ENCODE peak calls at places on chromosomes 13 and 19, in ten cellular contexts. F is vagina, Q is A549, Z is uterus, Y is spleen, U is H54, K is breast epithelium, W is thyroid gland, T is ovary, H is esophagus squamous epithelium. X is an unnamed sample.

GRCh38 chr19:18644144-18645034 is 7.6 kb downstream of the KLHL26 start:
- DNase-seq in F (no peak), K (peak), Q (no peak), H (no peak), T (no peak), Z (no peak), U (no peak), W (peak), Y (no peak), X (peak)

GRCh38 chr13:113122571-113123225 is at the start of gene F10:
- DNase-seq in F (no peak), Z (peak), K (no peak), W (no peak), Y (peak), U (peak), Q (peak), T (peak), H (no peak), X (no peak)

GRCh38 chr19:39405930-39406655 is 554 bp upstream of the ZFP36 start:
- DNase-seq in Z (no peak), Q (no peak), Y (peak), T (no peak), W (no peak), H (peak), U (no peak), K (peak), F (no peak), X (peak)

GRCh38 chr19:10299545-10300458 is 9.8 kb downstream of the ZGLP1 start:
- DNase-seq in H (no peak), F (peak), Y (no peak), T (no peak), Z (no peak), W (no peak), Q (no peak), K (no peak), U (no peak), X (peak)

GRCh38 chr19:32599736-32600157 is 18.8 kb downstream of the PDCD5 start:
- DNase-seq in Z (no peak), T (no peak), Y (no peak), W (peak), K (no peak), H (no peak), Q (peak), F (no peak), U (peak), X (peak)

GRCh38 chr19:29277107-29277506 is 64.2 kb upstream of the UQCRFS1 start:
- DNase-seq in U (peak), Y (peak), Q (peak), H (no peak), F (no peak), Z (no peak), W (peak), K (no peak), T (no peak), X (peak)

GRCh38 chr13:25717798-25718197 is 334.0 kb downstream of the SHISA2 start:
- DNase-seq in Q (no peak), T (no peak), W (no peak), U (no peak), Y (no peak), H (no peak), F (no peak), K (no peak), Z (no peak), X (no peak)

GRCh38 chr19:39110263-39110967 is 15.2 kb upstream of the PAK4 start:
- DNase-seq in Y (peak), K (peak), W (peak), T (no peak), F (no peak), Q (peak), Z (peak), U (no peak), H (no peak), X (peak)

GRCh38 chr13:57874530-57874929 is 243.0 kb downstream of the PCDH17 start:
- DNase-seq in T (no peak), F (no peak), K (no peak), H (no peak), W (no peak), Z (no peak), U (no peak), Q (no peak), Y (no peak), X (no peak)

GRCh38 chr13:35789335-35790166 is 313.1 kb upstream of the MAB21L1 start:
- DNase-seq in Y (no peak), Q (peak), U (no peak), T (no peak), W (no peak), K (no peak), Z (no peak), H (no peak), F (no peak), X (peak)

GRCh38 chr19:36488816-36489138 is 584 bp downstream of the ZNF566 start:
- DNase-seq in H (no peak), K (no peak), Z (no peak), T (no peak), W (no peak), U (peak), Q (no peak), Y (no peak), F (no peak), X (peak)

GRCh38 chr13:76216729-76217128 is 580.6 kb downstream of the LMO7 start:
- DNase-seq in Y (no peak), F (no peak), W (no peak), U (no peak), H (no peak), K (no peak), T (no peak), Q (no peak), Z (no peak), X (no peak)

GRCh38 chr13:36057041-36057440 is 74.1 kb downstream of the DCLK1 start:
- DNase-seq in Z (no peak), Y (no peak), T (no peak), H (no peak), U (no peak), F (no peak), Q (no peak), K (no peak), W (no peak), X (peak)

GRCh38 chr13:114027046-114027760 is 53.3 kb upstream of the C13orf46 start:
- DNase-seq in Q (no peak), U (no peak), Z (no peak), T (peak), Y (no peak), K (no peak), F (no peak), W (no peak), H (no peak), X (no peak)

GRCh38 chr13:39729161-39729560 is 73.7 kb downstream of the COG6 start:
- DNase-seq in Y (no peak), Q (no peak), H (no peak), W (no peak), Z (no peak), F (no peak), U (no peak), K (no peak), T (no peak), X (no peak)

GRCh38 chr19:30539981-30540380 is 167.8 kb downstream of the ZNF536 start:
- DNase-seq in T (no peak), F (no peak), U (no peak), Y (no peak), Q (no peak), H (no peak), K (no peak), W (no peak), Z (no peak), X (no peak)

DNA sequence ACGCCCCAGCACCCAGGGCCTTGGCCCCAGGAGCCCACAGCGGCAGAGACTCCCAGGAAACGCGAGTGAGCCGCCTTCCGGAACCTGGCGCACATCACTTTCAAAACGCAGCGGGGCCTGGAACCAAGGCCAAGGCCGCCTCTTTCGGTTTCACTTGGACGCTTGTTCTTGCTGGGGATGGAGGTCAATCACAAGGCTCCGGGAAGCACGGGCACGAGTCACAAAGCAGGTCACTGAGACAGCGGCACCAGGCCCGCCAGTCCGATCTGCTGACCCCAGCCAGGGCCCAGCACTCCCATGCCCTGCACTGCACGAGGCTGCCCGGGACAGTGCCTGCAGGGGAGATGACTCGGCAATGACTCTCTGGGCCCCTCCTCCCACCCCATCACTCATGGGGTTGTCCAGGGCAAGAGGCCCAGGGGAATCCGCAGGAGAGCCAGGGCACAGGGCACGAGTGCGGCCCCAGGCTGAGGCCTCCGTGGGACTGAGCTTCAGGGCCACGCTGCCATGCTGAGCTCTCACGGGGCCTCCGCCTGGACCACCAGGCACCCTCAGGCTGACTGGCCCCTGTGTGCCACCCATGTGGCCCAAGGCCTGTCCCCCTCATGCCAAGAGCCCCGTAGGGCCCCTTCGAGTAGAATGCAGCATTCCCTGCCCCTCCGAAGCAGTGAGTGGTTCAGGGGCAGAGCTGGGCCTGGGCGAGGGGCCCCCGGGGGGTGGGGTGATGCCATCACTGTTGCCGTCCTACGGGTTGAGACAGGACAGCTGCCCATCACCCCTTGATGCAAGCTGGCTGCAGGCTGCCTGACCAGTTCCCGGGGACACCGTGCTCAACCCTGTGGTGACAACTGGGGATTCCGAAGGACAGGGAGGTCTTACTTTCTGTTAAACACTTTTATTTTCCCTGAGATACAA is 4.9 kb downstream of the SBNO2 start:
- DNase-seq in T (peak), Z (peak), F (no peak), K (no peak), U (peak), W (peak), Y (peak), H (no peak), Q (peak), X (no peak)
- TF ChIP-seq POLR2A in T (no peak), Z (no peak), F (no peak), K (no peak), U (peak), W (no peak), Y (no peak), H (no peak), Q (peak), X (no peak)

GRCh38 chr19:41264581-41265375 is 606 bp downstream of the HNRNPUL1 start:
- DNase-seq in Q (peak), Y (no peak), K (peak), F (no peak), W (peak), U (peak), H (no peak), Z (peak), T (peak), X (peak)
- TF ChIP-seq POLR2A in Q (no peak), Y (no peak), K (no peak), F (no peak), W (no peak), U (peak), H (no peak), Z (no peak), T (no peak), X (no peak)

GRCh38 chr13:98525452-98525851 is 51.5 kb downstream of the STK24 start:
- DNase-seq in U (no peak), Z (no peak), F (no peak), T (no peak), H (no peak), Y (no peak), Q (no peak), K (no peak), W (no peak), X (no peak)

GRCh38 chr13:98528663-98529064 is 48.2 kb downstream of the STK24 start:
- DNase-seq in F (no peak), Z (no peak), Y (no peak), Q (no peak), U (no peak), K (no peak), H (no peak), W (no peak), T (no peak), X (no peak)

GRCh38 chr13:98525852-98526512 is 50.9 kb downstream of the STK24 start:
- DNase-seq in Q (no peak), K (no peak), H (no peak), F (no peak), Y (no peak), Z (no peak), T (no peak), W (peak), U (no peak), X (no peak)

GRCh38 chr13:98529171-98529570 is 47.7 kb downstream of the STK24 start:
- DNase-seq in U (no peak), Z (no peak), T (no peak), Y (no peak), K (no peak), Q (no peak), F (no peak), H (no peak), W (no peak), X (no peak)

GRCh38 chr13:98527526-98527925 is 49.4 kb downstream of the STK24 start:
- DNase-seq in H (no peak), Q (no peak), Y (no peak), U (no peak), Z (no peak), T (no peak), W (no peak), K (no peak), F (no peak), X (no peak)
- TF ChIP-seq POLR2A in H (no peak), Q (no peak), Y (no peak), U (no peak), Z (no peak), T (no peak), W (no peak), K (no peak), F (no peak), X (no peak)

DNA sequence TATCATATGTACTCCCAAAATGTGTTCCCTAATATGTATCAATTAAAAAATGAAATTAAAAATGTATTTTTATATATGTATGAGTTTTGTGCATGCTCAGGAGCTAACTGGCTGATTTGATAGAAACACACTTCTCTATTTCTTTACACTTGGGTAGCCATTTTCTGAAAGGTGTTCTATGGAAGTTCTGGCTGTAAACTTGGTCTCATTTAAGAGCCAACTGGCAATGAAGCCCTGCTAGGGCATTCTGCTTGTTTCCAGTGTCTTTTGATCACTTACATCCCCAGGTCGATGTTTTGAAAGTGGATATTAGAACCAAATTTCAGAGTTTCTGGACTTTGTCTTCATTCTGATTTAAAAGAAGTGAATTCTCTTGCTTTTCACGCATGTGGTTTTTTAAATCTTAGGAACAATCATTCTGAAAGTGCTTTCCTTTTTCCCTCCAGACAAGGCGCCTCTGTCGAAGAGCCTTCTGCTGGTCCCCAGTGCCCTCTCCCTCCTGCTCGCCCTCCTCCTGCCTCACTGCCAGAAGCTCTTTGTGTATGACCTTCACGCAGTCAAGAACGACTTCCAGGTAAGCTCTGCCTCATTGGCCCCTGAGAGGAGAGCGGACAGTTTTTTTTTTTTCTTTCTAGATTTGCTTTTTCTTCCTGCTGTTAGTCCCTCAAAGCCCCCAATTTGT is 20.1 kb downstream of the GPR18 start:
- DNase-seq in Z (no peak), T (peak), K (no peak), Y (no peak), U (no peak), F (no peak), H (no peak), Q (no peak), W (peak), X (no peak)
- TF ChIP-seq POLR2A in Z (no peak), T (no peak), K (no peak), Y (no peak), U (no peak), F (no peak), H (no peak), Q (no peak), W (no peak), X (no peak)